ENCODE peak calls at places on chromosomes 3 and 15, in ten cellular contexts. M, Q, V, R, W, J, X, G, O and I are unnamed samples.

GRCh38 chr3:165078293-165078692 is at the start of gene SI:
- DNase-seq in X (no peak), G (no peak), V (no peak), M (no peak), O (no peak), Q (no peak), J (no peak), W (no peak), R (no peak), I (no peak)

GRCh38 chr3:197350446-197350845 is 52.0 kb upstream of the DLG1 start:
- DNase-seq in R (no peak), G (no peak), Q (no peak), W (no peak), M (no peak), X (no peak), V (no peak), O (no peak), J (no peak), I (no peak)

GRCh38 chr15:50340431-50340830 is 14.6 kb downstream of the GABPB1 start:
- DNase-seq in R (no peak), M (no peak), W (no peak), O (no peak), V (no peak), X (no peak), J (peak), G (no peak), Q (no peak), I (no peak)

GRCh38 chr15:25763206-25763880 is 99.8 kb downstream of the ATP10A start:
- DNase-seq in W (no peak), R (no peak), V (no peak), X (peak), G (no peak), Q (no peak), J (no peak), M (no peak), O (no peak), I (no peak)

GRCh38 chr15:67836477-67836876 is 3.4 kb downstream of the RNU6-1 start:
- DNase-seq in W (peak), O (peak), J (peak), M (no peak), V (peak), G (no peak), Q (peak), X (peak), R (no peak), I (no peak)

GRCh38 chr15:45714501-45715488 is 80.0 kb downstream of the SQOR start:
- DNase-seq in R (peak), J (peak), M (no peak), O (no peak), W (peak), Q (no peak), G (no peak), X (peak), V (peak), I (no peak)

GRCh38 chr3:189896533-189896932 is 224.2 kb downstream of the P3H2 start:
- DNase-seq in V (no peak), X (no peak), Q (no peak), R (no peak), M (no peak), J (no peak), O (no peak), W (no peak), G (no peak), I (no peak)

GRCh38 chr3:96619475-96619874 is 194.9 kb upstream of the EPHA6 start:
- DNase-seq in X (no peak), V (no peak), G (no peak), O (no peak), J (no peak), Q (no peak), W (no peak), R (peak), M (no peak), I (no peak)

GRCh38 chr3:130276203-130276803 is 69.2 kb upstream of the COL6A5 start:
- DNase-seq in V (no peak), J (peak), X (peak), Q (no peak), O (no peak), W (peak), R (no peak), G (peak), M (no peak), I (no peak)

GRCh38 chr15:62706361-62706760 is 336.2 kb upstream of the TPM1 start:
- DNase-seq in R (no peak), X (peak), V (no peak), W (no peak), O (no peak), M (no peak), J (no peak), Q (no peak), G (no peak), I (no peak)

GRCh38 chr15:96296264-96296663 is 34.2 kb upstream of the NR2F2 start:
- DNase-seq in G (no peak), J (no peak), W (no peak), O (no peak), Q (no peak), V (no peak), X (no peak), R (no peak), M (no peak), I (no peak)

GRCh38 chr3:133448478-133449122 is 48.7 kb downstream of the BFSP2 start:
- DNase-seq in J (no peak), X (no peak), W (peak), R (no peak), O (peak), G (no peak), M (no peak), V (peak), Q (no peak), I (peak)

GRCh38 chr3:156181509-156181908 is 61.1 kb downstream of the KCNAB1 start:
- DNase-seq in M (no peak), W (no peak), V (no peak), Q (no peak), O (no peak), G (no peak), R (no peak), X (peak), J (peak), I (no peak)

GRCh38 chr15:39584662-39585393 is 3.9 kb downstream of the THBS1 start:
- DNase-seq in R (no peak), X (no peak), G (no peak), M (no peak), J (no peak), V (no peak), W (no peak), O (no peak), Q (no peak), I (no peak)

GRCh38 chr15:55768670-55769185 is 25.8 kb upstream of the PRTG start:
- DNase-seq in X (peak), J (no peak), G (no peak), M (no peak), O (no peak), V (no peak), Q (no peak), R (no peak), W (no peak), I (no peak)

GRCh38 chr3:143146875-143147274 is 27.3 kb downstream of the CHST2 start:
- DNase-seq in V (no peak), W (no peak), R (no peak), X (peak), Q (no peak), J (no peak), O (no peak), M (no peak), G (no peak), I (no peak)

GRCh38 chr3:178880274-178880673 is 191.3 kb downstream of the ZMAT3 start:
- DNase-seq in V (no peak), X (no peak), Q (no peak), O (no peak), M (no peak), J (no peak), R (no peak), G (no peak), W (no peak), I (no peak)